ENCODE peak calls at places on chromosome 10, in six cellular contexts. I, P, N, R, Z and A are unnamed samples.

GRCh38 chr10:104043185-104043830 is 42.4 kb downstream of the COL17A1 start:
- DNase-seq in I (peak), P (no peak), N (no peak), R (no peak), Z (no peak), A (no peak)

GRCh38 chr10:43299579-43299978 is 32.7 kb upstream of the RASGEF1A start:
- DNase-seq in I (no peak), P (no peak), N (no peak), R (no peak), Z (no peak), A (peak)

GRCh38 chr10:125334545-125334944 is 174.2 kb upstream of the CTBP2 start:
- DNase-seq in I (no peak), P (no peak), N (no peak), R (no peak), Z (no peak), A (no peak)

GRCh38 chr10:70348228-70348850 is 34.1 kb downstream of the LRRC20 start:
- DNase-seq in I (peak), P (peak), N (no peak), R (peak), Z (peak), A (no peak)

GRCh38 chr10:77905086-77905735 is 21.3 kb downstream of the DLG5 start:
- DNase-seq in I (no peak), P (no peak), N (no peak), R (no peak), Z (no peak), A (no peak)

GRCh38 chr10:12834721-12835120 is 166.8 kb downstream of the CCDC3 start:
- DNase-seq in I (no peak), P (no peak), N (no peak), R (no peak), Z (no peak), A (no peak)

GRCh38 chr10:60942604-60943269 is 1.2 kb downstream of the RHOBTB1 start:
- DNase-seq in I (no peak), P (no peak), N (no peak), R (no peak), Z (no peak), A (no peak)

GRCh38 chr10:92830478-92831389 is 17.6 kb upstream of the EXOC6 start:
- DNase-seq in I (no peak), P (no peak), N (no peak), R (no peak), Z (no peak), A (no peak)

GRCh38 chr10:2049560-2049959 is 312.2 kb upstream of the ADARB2 start:
- DNase-seq in I (no peak), P (no peak), N (no peak), R (no peak), Z (no peak), A (no peak)

GRCh38 chr10:122114156-122114747 is 125.3 kb downstream of the TACC2 start:
- DNase-seq in I (no peak), P (no peak), N (no peak), R (no peak), Z (peak), A (no peak)

GRCh38 chr10:104262055-104262454 is 6.9 kb upstream of the GSTO2 start:
- DNase-seq in I (no peak), P (no peak), N (no peak), R (no peak), Z (no peak), A (no peak)

GRCh38 chr10:60735244-60735643 is 43.0 kb upstream of the CDK1 start:
- DNase-seq in I (no peak), P (no peak), N (peak), R (peak), Z (peak), A (no peak)

GRCh38 chr10:69716711-69717560 is 84.8 kb upstream of the COL13A1 start:
- DNase-seq in I (peak), P (peak), N (peak), R (peak), Z (peak), A (peak)

GRCh38 chr10:20596065-20596760 is 300.9 kb downstream of the NEBL start:
- DNase-seq in I (no peak), P (no peak), N (no peak), R (no peak), Z (no peak), A (no peak)

GRCh38 chr10:118045842-118046490 is 775 bp downstream of the RAB11FIP2 start:
- DNase-seq in I (peak), P (no peak), N (peak), R (no peak), Z (no peak), A (peak)

GRCh38 chr10:28970231-28970630 is 292.9 kb downstream of the BAMBI start:
- DNase-seq in I (no peak), P (no peak), N (no peak), R (no peak), Z (no peak), A (no peak)

GRCh38 chr10:116992183-116992582 is 12.8 kb downstream of the SHTN1 start:
- DNase-seq in I (no peak), P (no peak), N (no peak), R (no peak), Z (peak), A (no peak)

GRCh38 chr10:101690461-101690860 is 4.5 kb downstream of the FBXW4 start:
- DNase-seq in I (peak), P (no peak), N (no peak), R (peak), Z (no peak), A (no peak)

GRCh38 chr10:6203331-6204062 is 765 bp downstream of the PFKFB3 start:
- DNase-seq in I (peak), P (peak), N (no peak), R (peak), Z (peak), A (peak)

GRCh38 chr10:119489572-119490326 is 52.8 kb downstream of the RGS10 start:
- DNase-seq in I (peak), P (peak), N (no peak), R (peak), Z (peak), A (peak)

GRCh38 chr10:112763916-112764520 is 186.0 kb upstream of the TCF7L2 start:
- DNase-seq in I (no peak), P (no peak), N (no peak), R (no peak), Z (no peak), A (no peak)

GRCh38 chr10:102775973-102776669 is 32.4 kb downstream of the WBP1L start:
- DNase-seq in I (peak), P (no peak), N (no peak), R (peak), Z (peak), A (no peak)

GRCh38 chr10:103533827-103534226 is 40.3 kb downstream of the NEURL1 start:
- DNase-seq in I (peak), P (no peak), N (no peak), R (no peak), Z (no peak), A (no peak)

GRCh38 chr10:75063461-75064230 is 47.8 kb upstream of the SAMD8 start:
- DNase-seq in I (no peak), P (no peak), N (no peak), R (no peak), Z (no peak), A (no peak)

GRCh38 chr10:49615213-49615612 is 1.4 kb downstream of the CHAT start:
- DNase-seq in I (peak), P (peak), N (no peak), R (no peak), Z (no peak), A (no peak)

GRCh38 chr10:10826125-10826524 is 191.5 kb upstream of the CELF2 start:
- DNase-seq in I (no peak), P (no peak), N (no peak), R (no peak), Z (no peak), A (no peak)

GRCh38 chr10:86348321-86349210 is 18.0 kb downstream of the GRID1 start:
- DNase-seq in I (no peak), P (no peak), N (no peak), R (peak), Z (peak), A (no peak)

GRCh38 chr10:125149278-125150047 is 10.9 kb downstream of the CTBP2 start:
- DNase-seq in I (no peak), P (no peak), N (peak), R (peak), Z (no peak), A (no peak)

GRCh38 chr10:71486465-71487114 is 89.9 kb downstream of the CDH23 start:
- DNase-seq in I (peak), P (peak), N (no peak), R (peak), Z (peak), A (peak)

GRCh38 chr10:64379898-64380297 is 858.7 kb downstream of the REEP3 start:
- DNase-seq in I (peak), P (peak), N (no peak), R (peak), Z (no peak), A (no peak)

GRCh38 chr10:67107670-67108069 is 181.8 kb downstream of the LRRTM3 start:
- DNase-seq in I (no peak), P (no peak), N (no peak), R (no peak), Z (no peak), A (no peak)

GRCh38 chr10:22714524-22715289 is at the start of gene PIP4K2A:
- DNase-seq in I (peak), P (peak), N (peak), R (peak), Z (peak), A (peak)

GRCh38 chr10:79392506-79393176 is 45.4 kb downstream of the PPIF start:
- DNase-seq in I (peak), P (no peak), N (no peak), R (no peak), Z (no peak), A (no peak)

GRCh38 chr10:70908426-70909296 is 20.3 kb upstream of the PCBD1 start:
- DNase-seq in I (no peak), P (peak), N (no peak), R (no peak), Z (no peak), A (no peak)

GRCh38 chr10:110512461-110513187 is 14.9 kb downstream of the DUSP5 start:
- DNase-seq in I (peak), P (no peak), N (no peak), R (no peak), Z (no peak), A (peak)

GRCh38 chr10:43202657-43203490 is 64.0 kb downstream of the RASGEF1A start:
- DNase-seq in I (peak), P (peak), N (no peak), R (peak), Z (peak), A (peak)

GRCh38 chr10:1185911-1186692 is 129.9 kb downstream of the WDR37 start:
- DNase-seq in I (peak), P (no peak), N (no peak), R (no peak), Z (no peak), A (no peak)

GRCh38 chr10:21675157-21675796 is 141.2 kb downstream of the MLLT10 start:
- DNase-seq in I (no peak), P (peak), N (no peak), R (no peak), Z (peak), A (no peak)